ENCODE peak calls at places on chromosome 11, in four cellular contexts. One of them, this sample, is unnamed.

GRCh38 chr11:131109256-131109655 is 193.0 kb upstream of the SNX19 start:
- DNase-seq in body of pancreas: no peak
- DNase-seq in AG20443: peak
- DNase-seq in mucosa of descending colon: no peak
- DNase-seq in this sample: no peak

GRCh38 chr11:36586543-36586942 is 7.8 kb upstream of the IFTAP start:
- DNase-seq in body of pancreas: no peak
- DNase-seq in AG20443: no peak
- DNase-seq in mucosa of descending colon: no peak
- DNase-seq in this sample: no peak

GRCh38 chr11:115103921-115104320 is 400.3 kb downstream of the CADM1 start:
- DNase-seq in body of pancreas: no peak
- DNase-seq in AG20443: no peak
- DNase-seq in mucosa of descending colon: no peak
- DNase-seq in this sample: no peak

GRCh38 chr11:92489831-92490399 is 265.3 kb downstream of the FAT3 start:
- DNase-seq in body of pancreas: no peak
- DNase-seq in AG20443: no peak
- DNase-seq in mucosa of descending colon: no peak
- DNase-seq in this sample: no peak

GRCh38 chr11:70193411-70194292 is 9.4 kb upstream of the FADD start:
- DNase-seq in body of pancreas: no peak
- DNase-seq in AG20443: no peak
- DNase-seq in mucosa of descending colon: no peak
- DNase-seq in this sample: no peak

GRCh38 chr11:17457361-17458104 is 19.1 kb downstream of the ABCC8 start:
- DNase-seq in body of pancreas: no peak
- DNase-seq in AG20443: no peak
- DNase-seq in mucosa of descending colon: no peak
- DNase-seq in this sample: peak

GRCh38 chr11:45647786-45648185 is 17.6 kb downstream of the CHST1 start:
- DNase-seq in body of pancreas: no peak
- DNase-seq in AG20443: no peak
- DNase-seq in mucosa of descending colon: no peak
- DNase-seq in this sample: no peak

GRCh38 chr11:110077866-110078325 is 15.3 kb upstream of the ZC3H12C start:
- DNase-seq in body of pancreas: no peak
- DNase-seq in AG20443: peak
- DNase-seq in mucosa of descending colon: peak
- DNase-seq in this sample: no peak

GRCh38 chr11:114057147-114057546 is 2.4 kb upstream of the ZBTB16 start:
- DNase-seq in body of pancreas: peak
- DNase-seq in AG20443: no peak
- DNase-seq in mucosa of descending colon: no peak
- DNase-seq in this sample: no peak

GRCh38 chr11:94776351-94777321 is 8.5 kb downstream of the AMOTL1 start:
- DNase-seq in body of pancreas: peak
- DNase-seq in AG20443: peak
- DNase-seq in mucosa of descending colon: no peak
- DNase-seq in this sample: no peak

GRCh38 chr11:64649304-64649703 is 58.3 kb downstream of the SLC22A12 start:
- DNase-seq in body of pancreas: peak
- DNase-seq in AG20443: no peak
- DNase-seq in mucosa of descending colon: no peak
- DNase-seq in this sample: peak

GRCh38 chr11:68841718-68842426 is at the start of gene CPT1A:
- DNase-seq in body of pancreas: peak
- DNase-seq in AG20443: peak
- DNase-seq in mucosa of descending colon: peak
- DNase-seq in this sample: peak

GRCh38 chr11:2975594-2975993 is 16.5 kb downstream of the NAP1L4 start:
- DNase-seq in body of pancreas: peak
- DNase-seq in AG20443: peak
- DNase-seq in mucosa of descending colon: no peak
- DNase-seq in this sample: no peak

GRCh38 chr11:11409916-11410315 is 56.9 kb upstream of the CSNK2A3 start:
- DNase-seq in body of pancreas: no peak
- DNase-seq in AG20443: no peak
- DNase-seq in mucosa of descending colon: no peak
- DNase-seq in this sample: no peak

This sample was measured in cerebellum.